ENCODE peak calls at places on chromosome 18, in five cellular contexts. K is IMR-90, C is spleen, Y is adrenal gland, S is A549. D is an unnamed sample.

GRCh38 chr18:75216926-75217303 is 6.3 kb downstream of the TSHZ1 start:
- DNase-seq in Y (no peak), C (no peak), K (no peak), S (no peak), D (no peak)

GRCh38 chr18:78407456-78407823 is 572.2 kb upstream of the SALL3 start:
- DNase-seq in Y (no peak), C (peak), K (no peak), S (no peak), D (no peak)

GRCh38 chr18:5167827-5168226 is 29.2 kb downstream of the AKAIN1 start:
- DNase-seq in K (no peak), Y (no peak), S (no peak), C (no peak), D (no peak)

GRCh38 chr18:54958711-54959625 is at the start of gene CCDC68:
- DNase-seq in Y (no peak), K (no peak), C (peak), S (peak), D (peak)

GRCh38 chr18:48986851-48987761 is 36.3 kb upstream of the SMAD7 start:
- DNase-seq in K (no peak), C (peak), S (no peak), Y (no peak), D (no peak)

GRCh38 chr18:76259012-76259568 is 236.0 kb downstream of the ZNF516 start:
- DNase-seq in C (no peak), Y (no peak), K (no peak), S (no peak), D (no peak)

GRCh38 chr18:25743661-25744151 is 346.7 kb downstream of the SS18 start:
- DNase-seq in K (no peak), S (no peak), Y (no peak), C (no peak), D (no peak)

GRCh38 chr18:37578886-37579513 is 13.4 kb upstream of the CELF4 start:
- DNase-seq in C (no peak), Y (no peak), S (peak), K (peak), D (no peak)

GRCh38 chr18:21452808-21453511 is 147.5 kb downstream of the ESCO1 start:
- DNase-seq in Y (no peak), C (no peak), S (no peak), K (no peak), D (no peak)

GRCh38 chr18:74796928-74797576 is 199.4 kb downstream of the ZNF407 start:
- DNase-seq in Y (no peak), K (peak), C (no peak), S (no peak), D (no peak)

GRCh38 chr18:58416704-58417683 is 211.9 kb downstream of the ALPK2 start:
- DNase-seq in Y (no peak), K (peak), C (no peak), S (peak), D (no peak)

GRCh38 chr18:59861009-59861408 is 38.8 kb upstream of the PMAIP1 start:
- DNase-seq in K (peak), S (no peak), C (no peak), Y (no peak), D (no peak)

GRCh38 chr18:76258209-76258608 is 236.8 kb downstream of the ZNF516 start:
- DNase-seq in S (no peak), K (peak), Y (no peak), C (no peak), D (no peak)

GRCh38 chr18:13436596-13436995 is 218.0 kb downstream of the LDLRAD4 start:
- DNase-seq in K (no peak), Y (no peak), C (no peak), S (no peak), D (no peak)

GRCh38 chr18:12420831-12421421 is 13.2 kb downstream of the PRELID3A start:
- DNase-seq in C (no peak), K (no peak), S (no peak), Y (no peak), D (peak)

GRCh38 chr18:10051877-10052631 is 138.2 kb downstream of the VAPA start:
- DNase-seq in Y (no peak), K (peak), S (no peak), C (no peak), D (no peak)

GRCh38 chr18:44859751-44860458 is 179.2 kb downstream of the SETBP1 start:
- DNase-seq in C (no peak), K (no peak), Y (no peak), S (no peak), D (no peak)

GRCh38 chr18:27704721-27705361 is 472.1 kb downstream of the CDH2 start:
- DNase-seq in S (no peak), Y (no peak), C (no peak), K (no peak), D (no peak)

GRCh38 chr18:21656402-21656801 is 44.3 kb downstream of the SNRPD1 start:
- DNase-seq in Y (no peak), S (no peak), C (no peak), K (peak), D (no peak)

GRCh38 chr18:42635378-42636048 is 480.0 kb downstream of the RIT2 start:
- DNase-seq in Y (no peak), K (no peak), S (peak), C (no peak), D (no peak)

GRCh38 chr18:48926420-48926857 is 24.3 kb downstream of the SMAD7 start:
- DNase-seq in C (no peak), Y (no peak), K (no peak), S (no peak), D (no peak)

GRCh38 chr18:64202836-64203235 is 53.9 kb upstream of the LINC00305 start:
- DNase-seq in K (no peak), C (no peak), S (no peak), Y (no peak), D (no peak)

GRCh38 chr18:7568426-7568825 is 1.3 kb downstream of the PTPRM start:
- DNase-seq in Y (peak), C (peak), S (no peak), K (peak), D (no peak)

GRCh38 chr18:31101148-31102019 is 837 bp downstream of the DSC2 start:
- DNase-seq in K (no peak), Y (peak), C (peak), S (peak), D (peak)

GRCh38 chr18:48666613-48667012 is 127.8 kb downstream of the CTIF start:
- DNase-seq in K (no peak), C (no peak), Y (no peak), S (no peak), D (no peak)

DNA sequence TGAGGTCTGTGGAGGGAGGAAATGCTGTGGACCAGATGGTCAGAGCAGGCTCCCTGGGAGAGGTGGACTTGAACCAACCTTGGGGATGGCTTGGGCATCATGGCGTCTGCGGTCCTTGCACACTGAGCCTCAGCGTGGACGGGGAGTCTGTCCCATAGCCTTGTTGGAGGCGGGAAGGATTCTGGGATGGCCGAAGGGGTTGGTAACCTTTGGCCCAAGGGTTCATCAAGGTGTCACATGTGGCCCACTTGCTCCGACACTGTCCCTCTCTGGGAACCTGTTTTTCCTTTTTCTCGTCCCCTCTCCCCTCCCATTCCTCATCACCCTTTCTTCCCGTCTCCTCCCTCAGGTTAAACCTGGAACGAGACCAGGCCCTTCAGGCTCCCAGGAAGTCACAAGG is 66.4 kb downstream of the MAPK4 start:
- DNase-seq in S (no peak), Y (no peak), C (no peak), K (no peak), D (no peak)
- TF ChIP-seq POLR2A in S (no peak), Y (no peak), C (no peak), K (no peak), D (no peak)

GRCh38 chr18:61237529-61237928 is 95.7 kb upstream of the CDH20 start:
- DNase-seq in C (no peak), Y (no peak), K (no peak), S (no peak), D (no peak)

GRCh38 chr18:61236476-61237057 is 96.7 kb upstream of the CDH20 start:
- DNase-seq in S (no peak), K (no peak), C (no peak), Y (no peak), D (no peak)
- TF ChIP-seq POLR2A in S (no peak), K (no peak), C (no peak), Y (no peak), D (no peak)

GRCh38 chr18:62522510-62523254 is at the start of gene ZCCHC2:
- DNase-seq in S (peak), Y (peak), C (peak), K (peak), D (peak)
- TF ChIP-seq POLR2A in S (peak), Y (peak), C (no peak), K (peak), D (peak)

GRCh38 chr18:2655153-2655953 is at the start of gene SMCHD1:
- DNase-seq in S (peak), K (peak), C (peak), Y (peak), D (peak)

GRCh38 chr18:2655954-2656236 is 369 bp downstream of the SMCHD1 start:
- DNase-seq in C (no peak), Y (no peak), K (no peak), S (peak), D (peak)

GRCh38 chr18:2657043-2657512 is 1.6 kb downstream of the SMCHD1 start:
- DNase-seq in S (no peak), C (no peak), Y (no peak), K (no peak), D (no peak)

GRCh38 chr18:2656237-2657042 is 914 bp downstream of the SMCHD1 start:
- DNase-seq in C (peak), K (peak), S (peak), Y (peak), D (peak)

DNA sequence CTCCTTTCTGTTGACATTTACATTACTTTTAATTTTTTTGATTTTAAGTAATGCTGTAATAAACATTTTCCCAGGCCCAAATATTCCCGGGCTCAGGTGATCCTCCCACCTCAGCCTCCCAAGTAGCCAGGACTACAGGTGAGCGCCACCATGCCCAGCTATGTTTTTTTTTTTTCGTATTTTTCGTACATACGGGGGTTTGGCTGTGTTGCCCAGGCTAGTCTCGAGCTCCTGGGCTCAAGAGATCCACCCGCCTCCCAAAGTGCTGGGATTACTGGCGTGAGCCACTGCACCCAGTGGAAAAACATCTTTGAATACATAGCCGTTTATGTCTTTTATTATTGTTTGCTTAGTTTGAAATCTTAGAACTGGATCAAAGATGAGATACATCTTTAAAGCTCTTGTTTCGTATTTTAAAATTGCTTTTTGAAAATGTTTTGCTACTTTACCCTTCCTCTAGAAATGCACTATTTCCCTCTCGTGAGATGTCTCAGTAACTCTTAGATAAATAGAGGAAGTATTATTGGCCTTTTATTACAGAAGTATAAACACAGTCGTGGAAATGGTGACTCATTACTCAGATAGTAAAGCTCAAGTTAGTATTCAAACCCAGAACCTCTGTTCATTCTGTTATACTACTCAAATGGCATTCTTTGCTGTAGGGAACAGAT is 2.4 kb downstream of the SMCHD1 start:
- DNase-seq in K (peak), S (peak), C (no peak), Y (no peak), D (peak)
- TF ChIP-seq POLR2A in K (no peak), S (no peak), C (no peak), Y (no peak), D (peak)

GRCh38 chr18:63159590-63159989 is 160.0 kb downstream of the BCL2 start:
- DNase-seq in Y (no peak), K (no peak), S (no peak), C (no peak), D (no peak)

GRCh38 chr18:63157293-63158011 is 162.1 kb downstream of the BCL2 start:
- DNase-seq in Y (no peak), C (no peak), S (no peak), K (no peak), D (no peak)

GRCh38 chr18:63160172-63160995 is 159.2 kb downstream of the BCL2 start:
- DNase-seq in K (no peak), C (peak), Y (no peak), S (no peak), D (no peak)

GRCh38 chr18:63158012-63158631 is 161.4 kb downstream of the BCL2 start:
- DNase-seq in C (no peak), S (no peak), Y (no peak), K (no peak), D (no peak)

DNA sequence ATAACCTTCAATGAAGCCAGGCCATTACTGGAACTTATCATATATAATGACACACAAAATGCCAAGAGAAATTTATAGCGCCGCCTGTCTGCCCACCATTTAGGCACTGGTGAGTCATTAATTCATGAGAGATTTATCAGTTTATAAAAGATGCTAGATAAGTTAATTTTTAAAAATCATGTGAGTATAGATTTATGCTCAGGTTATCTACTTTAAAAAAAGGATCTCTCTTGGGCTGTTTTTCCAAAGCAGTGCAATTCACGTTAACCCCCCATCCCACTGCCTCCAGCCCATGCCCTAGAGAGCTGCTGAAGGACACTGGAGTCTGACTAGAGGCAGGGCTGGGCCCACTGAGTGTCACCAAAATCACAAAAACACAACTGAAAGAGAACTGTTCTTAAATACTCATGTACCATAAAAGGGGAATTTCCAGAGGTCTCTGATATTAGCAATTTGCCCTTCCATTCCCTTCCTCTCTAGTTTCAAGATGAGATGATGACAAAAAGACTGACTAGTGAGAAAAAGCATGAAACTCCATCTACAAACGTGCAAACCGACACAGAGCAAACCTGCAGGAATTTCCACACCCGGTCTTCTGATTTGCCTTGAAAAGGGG is 160.8 kb downstream of the BCL2 start:
- DNase-seq in S (no peak), Y (no peak), C (no peak), K (no peak), D (no peak)
- TF ChIP-seq POLR2A in S (no peak), Y (no peak), C (no peak), K (no peak), D (no peak)